ENCODE peak calls at places on chromosomes 16 and 17, in eight cellular contexts. One of them, this sample, is unnamed. For H3K27me3, the result is how much of the 10 kb centered on the place peaks cover.

GRCh38 chr16:25051446-25052160 is 36.4 kb upstream of the ARHGAP17 start:
- DNase-seq in transverse colon: no peak
- DNase-seq in ascending aorta: no peak
- DNase-seq in prostate gland: no peak
- DNase-seq in ovary: no peak
- DNase-seq in Peyer's patch: no peak
- DNase-seq in BJ: peak
- DNase-seq in tibial artery: no peak
- DNase-seq in this sample: no peak

GRCh38 chr17:50872710-50873424 is 6.7 kb upstream of the TOB1 start:
- DNase-seq in transverse colon: no peak
- DNase-seq in ascending aorta: no peak
- DNase-seq in prostate gland: peak
- DNase-seq in ovary: no peak
- DNase-seq in Peyer's patch: no peak
- DNase-seq in BJ: no peak
- DNase-seq in tibial artery: peak
- DNase-seq in this sample: no peak

GRCh38 chr16:12110361-12111107 is 134.0 kb downstream of the SNX29 start:
- DNase-seq in transverse colon: no peak
- DNase-seq in ascending aorta: no peak
- DNase-seq in prostate gland: no peak
- DNase-seq in ovary: no peak
- DNase-seq in Peyer's patch: no peak
- DNase-seq in BJ: no peak
- DNase-seq in tibial artery: no peak
- DNase-seq in this sample: no peak

GRCh38 chr16:79839851-79840321 is 239.3 kb upstream of the MAF start:
- DNase-seq in transverse colon: no peak
- DNase-seq in ascending aorta: no peak
- DNase-seq in prostate gland: no peak
- DNase-seq in ovary: peak
- DNase-seq in Peyer's patch: no peak
- DNase-seq in BJ: no peak
- DNase-seq in tibial artery: no peak
- DNase-seq in this sample: peak

GRCh38 chr16:75575976-75576375 is 9.8 kb downstream of the GABARAPL2 start:
- DNase-seq in transverse colon: no peak
- DNase-seq in ascending aorta: no peak
- DNase-seq in prostate gland: no peak
- DNase-seq in ovary: no peak
- DNase-seq in Peyer's patch: no peak
- DNase-seq in BJ: no peak
- DNase-seq in tibial artery: no peak
- DNase-seq in this sample: no peak

GRCh38 chr16:88854306-88855111 is 2.2 kb downstream of the GALNS start:
- DNase-seq in transverse colon: peak
- DNase-seq in ascending aorta: no peak
- DNase-seq in prostate gland: no peak
- DNase-seq in ovary: no peak
- DNase-seq in Peyer's patch: peak
- DNase-seq in BJ: no peak
- DNase-seq in tibial artery: no peak
- DNase-seq in this sample: no peak

GRCh38 chr17:58420841-58421240 is 3.5 kb upstream of the RNF43 start:
- DNase-seq in transverse colon: no peak
- DNase-seq in ascending aorta: no peak
- DNase-seq in prostate gland: no peak
- DNase-seq in ovary: no peak
- DNase-seq in Peyer's patch: no peak
- DNase-seq in BJ: no peak
- DNase-seq in tibial artery: no peak
- DNase-seq in this sample: no peak

GRCh38 chr17:19288453-19288852 is 51.3 kb downstream of the EPN2 start:
- DNase-seq in transverse colon: no peak
- DNase-seq in ascending aorta: no peak
- DNase-seq in prostate gland: no peak
- DNase-seq in ovary: no peak
- DNase-seq in Peyer's patch: no peak
- DNase-seq in BJ: no peak
- DNase-seq in tibial artery: no peak
- DNase-seq in this sample: no peak

GRCh38 chr16:7394936-7395335 is 62.3 kb downstream of the RBFOX1 start:
- DNase-seq in transverse colon: no peak
- DNase-seq in ascending aorta: no peak
- DNase-seq in prostate gland: no peak
- DNase-seq in ovary: no peak
- DNase-seq in Peyer's patch: no peak
- DNase-seq in BJ: no peak
- DNase-seq in tibial artery: no peak
- DNase-seq in this sample: no peak

GRCh38 chr16:56426585-56426984 is 1.2 kb upstream of the AMFR start:
- DNase-seq in transverse colon: no peak
- DNase-seq in ascending aorta: no peak
- DNase-seq in prostate gland: no peak
- DNase-seq in ovary: no peak
- DNase-seq in Peyer's patch: no peak
- DNase-seq in BJ: no peak
- DNase-seq in tibial artery: no peak
- DNase-seq in this sample: no peak

GRCh38 chr16:48003226-48003907 is 152.4 kb downstream of the ABCC12 start:
- DNase-seq in transverse colon: no peak
- DNase-seq in ascending aorta: no peak
- DNase-seq in prostate gland: no peak
- DNase-seq in ovary: no peak
- DNase-seq in Peyer's patch: no peak
- DNase-seq in BJ: no peak
- DNase-seq in tibial artery: no peak
- DNase-seq in this sample: no peak

GRCh38 chr16:73163238-73163795 is 115.4 kb upstream of the ZFHX3 start:
- DNase-seq in transverse colon: no peak
- DNase-seq in ascending aorta: no peak
- DNase-seq in prostate gland: no peak
- DNase-seq in ovary: no peak
- DNase-seq in Peyer's patch: no peak
- DNase-seq in BJ: no peak
- DNase-seq in tibial artery: no peak
- DNase-seq in this sample: no peak

DNA sequence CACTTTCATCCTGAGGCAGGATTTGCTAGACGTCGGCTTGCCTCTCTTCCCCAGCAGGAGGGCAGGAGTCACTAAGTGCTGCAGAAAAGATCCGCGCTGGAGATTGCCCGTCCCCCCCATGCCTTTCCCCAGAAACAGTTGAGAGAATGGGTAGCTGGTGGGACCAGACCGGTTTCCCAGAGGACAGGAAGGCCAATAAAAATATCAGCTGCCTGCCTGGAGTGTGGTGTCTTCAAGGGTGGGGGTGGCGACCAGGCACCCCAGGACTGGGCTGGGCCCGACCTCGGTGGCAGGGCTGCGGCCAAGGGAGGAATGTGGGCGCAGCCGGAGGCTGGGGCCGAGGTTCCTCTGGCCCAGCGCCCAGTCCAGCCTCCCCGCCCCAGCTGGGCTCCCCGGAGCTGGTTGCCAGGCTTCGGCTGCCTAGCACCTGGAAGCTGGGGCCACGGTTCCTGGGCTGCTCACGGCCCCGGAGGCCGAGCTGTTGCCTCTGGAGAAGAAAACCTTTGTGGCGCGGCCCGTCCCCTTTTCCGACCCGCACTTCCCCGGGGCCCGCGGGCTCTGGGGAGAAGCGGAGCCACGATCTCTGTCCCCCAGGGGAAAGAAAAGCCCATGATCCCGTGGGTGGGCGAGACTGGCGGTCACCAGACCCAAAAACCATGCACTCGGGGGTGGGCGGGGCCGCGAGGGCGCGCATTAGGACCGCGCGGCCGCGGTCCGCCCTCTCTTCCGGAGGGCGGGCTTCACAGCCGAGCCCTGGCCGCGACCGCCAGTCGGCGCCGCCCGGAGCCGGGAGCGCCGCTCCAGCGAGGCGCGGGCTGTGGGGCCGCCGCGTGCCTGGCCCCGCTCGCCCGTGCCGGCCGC is at the start of gene TRAF4:
- DNase-seq in transverse colon: peak
- DNase-seq in ascending aorta: no peak
- DNase-seq in prostate gland: peak
- DNase-seq in ovary: peak
- DNase-seq in Peyer's patch: peak
- DNase-seq in BJ: peak
- DNase-seq in tibial artery: peak
- DNase-seq in this sample: peak
- TF ChIP-seq CTCF in transverse colon: peak
- TF ChIP-seq CTCF in ascending aorta: peak
- TF ChIP-seq CTCF in prostate gland: peak
- TF ChIP-seq CTCF in ovary: peak
- TF ChIP-seq CTCF in Peyer's patch: peak
- TF ChIP-seq CTCF in BJ: peak
- TF ChIP-seq CTCF in tibial artery: no peak
- TF ChIP-seq CTCF in this sample: peak

DNA sequence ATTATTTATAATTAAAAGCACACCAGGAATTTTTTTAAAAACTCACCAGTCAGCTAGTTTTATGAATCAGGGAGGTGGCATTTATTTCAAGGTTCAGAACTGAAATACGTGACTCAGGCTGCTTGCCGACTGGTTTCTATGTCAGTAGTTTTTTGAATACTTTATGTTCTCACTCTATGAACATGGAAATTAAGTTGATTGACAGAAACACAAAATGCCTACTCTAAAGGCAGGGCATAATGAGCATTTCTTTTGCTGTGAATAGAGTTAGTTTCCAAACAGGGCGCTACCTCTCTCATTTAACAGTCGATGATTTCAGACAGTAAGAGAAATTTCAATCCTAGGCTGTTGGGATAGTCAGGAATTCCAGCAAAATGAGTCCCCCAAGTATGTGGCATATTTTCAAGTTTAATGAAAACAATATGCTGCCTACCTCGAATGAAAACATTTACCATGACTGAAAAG is 6.7 kb downstream of the HS3ST3B1 start:
- DNase-seq in transverse colon: no peak
- DNase-seq in ascending aorta: no peak
- DNase-seq in prostate gland: no peak
- DNase-seq in ovary: no peak
- DNase-seq in Peyer's patch: no peak
- DNase-seq in BJ: peak
- DNase-seq in tibial artery: no peak
- DNase-seq in this sample: no peak
- H3K4me3 ChIP-seq in transverse colon: no peak
- H3K4me3 ChIP-seq in ascending aorta: no peak
- H3K4me3 ChIP-seq in prostate gland: no peak
- H3K4me3 ChIP-seq in ovary: no peak
- H3K4me3 ChIP-seq in Peyer's patch: no peak
- H3K4me3 ChIP-seq in BJ: no peak
- H3K4me3 ChIP-seq in tibial artery: no peak
- H3K4me3 ChIP-seq in this sample: no peak

GRCh38 chr17:7441202-7441705 is 1.9 kb downstream of the FGF11 start:
- DNase-seq in transverse colon: no peak
- DNase-seq in ascending aorta: no peak
- DNase-seq in prostate gland: no peak
- DNase-seq in ovary: no peak
- DNase-seq in Peyer's patch: no peak
- DNase-seq in BJ: no peak
- DNase-seq in tibial artery: no peak
- DNase-seq in this sample: no peak

GRCh38 chr17:7442142-7442541 is 2.7 kb upstream of the CHRNB1 start:
- DNase-seq in transverse colon: no peak
- DNase-seq in ascending aorta: no peak
- DNase-seq in prostate gland: no peak
- DNase-seq in ovary: no peak
- DNase-seq in Peyer's patch: no peak
- DNase-seq in BJ: no peak
- DNase-seq in tibial artery: no peak
- DNase-seq in this sample: no peak

GRCh38 chr17:7445011-7445927 is at the start of gene CHRNB1:
- DNase-seq in transverse colon: peak
- DNase-seq in ascending aorta: peak
- DNase-seq in prostate gland: no peak
- DNase-seq in ovary: peak
- DNase-seq in Peyer's patch: peak
- DNase-seq in BJ: no peak
- DNase-seq in tibial artery: peak
- DNase-seq in this sample: peak

GRCh38 chr17:7444682-7445010 is 215 bp upstream of the CHRNB1 start:
- DNase-seq in transverse colon: no peak
- DNase-seq in ascending aorta: no peak
- DNase-seq in prostate gland: no peak
- DNase-seq in ovary: no peak
- DNase-seq in Peyer's patch: no peak
- DNase-seq in BJ: no peak
- DNase-seq in tibial artery: no peak
- DNase-seq in this sample: no peak

DNA sequence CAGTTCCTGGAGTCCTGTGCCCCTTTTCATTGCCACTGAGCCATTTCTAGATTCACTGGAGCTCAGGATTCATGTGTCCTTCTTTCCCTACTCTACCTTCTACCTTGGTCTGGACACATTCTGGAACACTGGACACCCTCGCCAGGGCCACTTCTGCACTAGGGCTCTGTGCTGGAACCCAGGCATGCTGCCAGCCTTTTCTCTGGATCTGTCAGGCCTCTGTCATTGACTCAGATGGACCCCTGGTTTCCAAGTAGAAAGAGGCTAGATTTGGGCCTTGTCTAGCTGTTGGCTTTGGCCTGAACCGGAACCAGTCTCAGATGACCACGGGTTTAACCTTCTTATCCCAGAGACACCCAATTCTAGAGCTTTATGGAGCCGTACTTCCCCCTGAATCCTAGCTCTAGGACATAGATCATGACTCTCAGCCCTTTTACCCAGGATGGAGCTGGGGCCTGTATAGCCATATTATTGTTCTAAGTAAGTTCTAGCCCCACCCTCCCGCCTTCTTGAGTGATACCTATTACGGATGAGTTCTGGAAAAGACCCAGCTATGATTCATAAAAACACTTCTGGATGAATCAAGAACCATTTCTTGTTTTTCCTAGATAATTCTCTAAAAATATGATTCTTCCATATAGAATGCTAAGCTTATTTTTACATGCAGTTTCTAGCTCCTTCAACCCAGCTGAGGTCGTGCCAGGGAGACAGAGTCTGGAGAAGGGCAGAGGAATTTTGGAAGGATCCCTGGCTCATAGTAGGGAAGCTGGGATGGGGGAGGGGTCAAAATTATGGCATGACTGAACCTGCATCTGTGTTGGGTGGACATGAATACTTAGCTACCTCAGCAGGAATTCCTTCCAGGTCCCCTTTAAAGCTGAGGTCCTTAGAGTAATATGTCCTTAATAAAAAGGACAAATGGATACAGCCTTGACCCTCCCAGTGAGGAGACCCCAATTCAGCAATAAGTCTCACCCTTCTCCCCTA is 1.1 kb upstream of the CHRNB1 start:
- DNase-seq in transverse colon: no peak
- DNase-seq in ascending aorta: no peak
- DNase-seq in prostate gland: no peak
- DNase-seq in ovary: no peak
- DNase-seq in Peyer's patch: no peak
- DNase-seq in BJ: no peak
- DNase-seq in tibial artery: no peak
- DNase-seq in this sample: no peak
- H3K27me3 ChIP-seq in transverse colon: half or more
- H3K27me3 ChIP-seq in ascending aorta: under half
- H3K27me3 ChIP-seq in prostate gland: under half
- H3K27me3 ChIP-seq in ovary: under half
- H3K27me3 ChIP-seq in Peyer's patch: under half
- H3K27me3 ChIP-seq in BJ: under half
- H3K27me3 ChIP-seq in tibial artery: half or more
- H3K27me3 ChIP-seq in this sample: under half

GRCh38 chr17:81553616-81554181 is 1.5 kb upstream of the FAAP100 start:
- DNase-seq in transverse colon: peak
- DNase-seq in ascending aorta: no peak
- DNase-seq in prostate gland: no peak
- DNase-seq in ovary: peak
- DNase-seq in Peyer's patch: no peak
- DNase-seq in BJ: peak
- DNase-seq in tibial artery: peak
- DNase-seq in this sample: peak
- TF ChIP-seq CTCF in transverse colon: no peak
- TF ChIP-seq CTCF in ascending aorta: no peak
- TF ChIP-seq CTCF in prostate gland: no peak
- TF ChIP-seq CTCF in ovary: no peak
- TF ChIP-seq CTCF in Peyer's patch: no peak
- TF ChIP-seq CTCF in BJ: no peak
- TF ChIP-seq CTCF in tibial artery: no peak
- TF ChIP-seq CTCF in this sample: no peak

This sample was measured in testis.